ENCODE peak calls at places on chromosomes 3 and 15, in eight cellular contexts. K is activated CD8-positive, alpha-beta memory T cell treated with anti-CD3 and anti-CD28 coated beads, Interleukin-2, amount 10 ng/mL, durations not matched to agents 7 days and 5 days; E is left kidney; W is epithelial cell of esophagus; R is iPS-NIHi11; Z is activated T-helper 1 cell treated with Interleukin-2 at 50 U/mL for 16 hours; P is cardiac fibroblast; V is stimulated activated CD4-positive, alpha-beta T cell treated with anti-CD3 and anti-CD28 coated beads, Interleukin-1b, Interleukin-23, amount 100 ng/mL, for 1 hour. C is an unnamed sample.

GRCh38 chr3:110881069-110881468 is 190.5 kb upstream of the NECTIN3 start:
- DNase-seq in W (peak; percentile 93), R (peak; percentile 60), P (peak; percentile 64), V (no peak), Z (no peak), K (peak; percentile 46), E (no peak), C (no peak)

GRCh38 chr15:52790941-52791751 is 1.0 kb upstream of the ONECUT1 start:
- DNase-seq in W (no peak), E (peak; percentile 62), R (no peak), P (no peak), V (no peak), Z (no peak), K (no peak), C (no peak)

GRCh38 chr15:83766326-83766725 is 112.4 kb downstream of the ADAMTSL3 start:
- DNase-seq in W (no peak), R (no peak), Z (no peak), P (peak; percentile 89), K (no peak), V (no peak), E (peak; percentile 22), C (no peak)

GRCh38 chr15:40259021-40259420 is 20.2 kb downstream of the PAK6 start:
- DNase-seq in P (no peak), R (no peak), V (no peak), E (no peak), W (no peak), Z (no peak), K (no peak), C (no peak)

GRCh38 chr15:91268510-91268909 is 168.5 kb downstream of the SV2B start:
- DNase-seq in R (peak; percentile 48), Z (no peak), W (no peak), V (no peak), K (no peak), P (no peak), E (no peak), C (no peak)

GRCh38 chr3:142863010-142863787 is 25.7 kb downstream of the PCOLCE2 start:
- DNase-seq in P (peak; percentile 5), E (no peak), R (peak; percentile 23), V (no peak), W (peak; percentile 88), Z (no peak), K (no peak), C (no peak)

GRCh38 chr3:31106204-31106603 is 211.7 kb upstream of the GADL1 start:
- DNase-seq in Z (no peak), W (peak; percentile 96), K (no peak), P (peak; percentile 69), E (no peak), V (no peak), R (no peak), C (no peak)

GRCh38 chr3:138079901-138080300 is 35.5 kb downstream of the DZIP1L start:
- DNase-seq in E (no peak), W (no peak), K (no peak), V (no peak), P (no peak), R (no peak), Z (no peak), C (no peak)

GRCh38 chr15:79198461-79198860 is 84.1 kb upstream of the ANKRD34C start:
- DNase-seq in R (no peak), P (no peak), W (no peak), Z (no peak), E (no peak), V (no peak), K (no peak), C (no peak)

GRCh38 chr3:99118381-99118780 is 216.9 kb upstream of the DCBLD2 start:
- DNase-seq in R (no peak), K (no peak), V (no peak), Z (no peak), P (no peak), W (no peak), E (no peak), C (no peak)

GRCh38 chr3:194158942-194159439 is 23.0 kb downstream of the HES1 start:
- DNase-seq in Z (no peak), V (no peak), E (no peak), W (peak; percentile 93), R (no peak), K (no peak), P (no peak), C (no peak)

GRCh38 chr15:91589360-91589759 is 264.1 kb upstream of the SLCO3A1 start:
- DNase-seq in E (no peak), P (no peak), R (no peak), K (no peak), V (no peak), W (no peak), Z (no peak), C (no peak)

GRCh38 chr15:92021765-92022164 is 168.3 kb downstream of the SLCO3A1 start:
- DNase-seq in P (no peak), W (no peak), R (no peak), K (no peak), E (no peak), Z (no peak), V (no peak), C (no peak)

GRCh38 chr3:13890377-13891016 is 10.6 kb upstream of the WNT7A start:
- DNase-seq in Z (peak; percentile 54), E (no peak), V (no peak), W (peak; percentile 81), P (no peak), K (peak; percentile 78), R (no peak), C (no peak)

GRCh38 chr3:130811552-130811951 is 64.9 kb upstream of the PIK3R4 start:
- DNase-seq in W (no peak), P (no peak), E (no peak), V (no peak), Z (no peak), R (no peak), K (no peak), C (no peak)

GRCh38 chr3:64653101-64653500 is 34.7 kb downstream of the ADAMTS9 start:
- DNase-seq in W (no peak), Z (no peak), E (no peak), P (no peak), V (no peak), R (no peak), K (no peak), C (no peak)

GRCh38 chr3:98808071-98808470 is 44.9 kb downstream of the ST3GAL6 start:
- DNase-seq in V (no peak), W (peak; percentile 65), Z (no peak), P (no peak), K (no peak), R (no peak), E (no peak), C (no peak)

GRCh38 chr15:55434989-55435825 is 26.9 kb downstream of the PIERCE2 start:
- DNase-seq in R (peak; percentile 45), K (no peak), V (no peak), W (peak; percentile 70), P (peak; percentile 76), Z (no peak), E (peak; percentile 68), C (no peak)

GRCh38 chr3:133540896-133541674 is 32.4 kb upstream of the CDV3 start:
- DNase-seq in R (no peak), K (no peak), W (peak; percentile 52), Z (no peak), E (no peak), P (peak; percentile 70), V (no peak), C (no peak)

GRCh38 chr15:47523669-47524068 is 193.6 kb upstream of the SEMA6D start:
- DNase-seq in Z (no peak), W (peak; percentile 10), V (no peak), R (no peak), P (peak; percentile 62), E (no peak), K (no peak), C (no peak)

GRCh38 chr3:100416176-100416575 is 14.8 kb downstream of the LNP1 start:
- DNase-seq in E (no peak), W (no peak), V (no peak), K (no peak), Z (no peak), R (no peak), P (no peak), C (no peak)

GRCh38 chr3:63960048-63960711 is 48.0 kb upstream of the SCAANT1 start:
- DNase-seq in V (no peak), Z (no peak), K (no peak), P (peak; percentile 80), E (no peak), R (no peak), W (peak; percentile 80), C (no peak)

GRCh38 chr3:157127831-157128767 is 31.8 kb downstream of the CCNL1 start:
- DNase-seq in P (peak; percentile 94), R (no peak), Z (peak; percentile 43), E (peak; percentile 89), K (peak; percentile 66), V (peak; percentile 26), W (peak; percentile 94), C (peak; percentile 51)